ENCODE peak calls at places on chromosomes 2 and 18, in eight cellular contexts. I, B, N, L, Q, P, C and E are unnamed samples.

GRCh38 chr2:28595323-28595722 is 99.5 kb downstream of the PLB1 start:
- DNase-seq in I (no peak), B (no peak), N (no peak), L (no peak), Q (no peak), P (no peak), C (no peak), E (no peak)

GRCh38 chr2:196649202-196649601 is 9.7 kb downstream of the CCDC150 start:
- DNase-seq in I (no peak), B (no peak), N (no peak), L (no peak), Q (no peak), P (no peak), C (no peak), E (no peak)

GRCh38 chr18:12405066-12405465 is 2.7 kb upstream of the PRELID3A start:
- DNase-seq in I (no peak), B (no peak), N (no peak), L (no peak), Q (no peak), P (no peak), C (no peak), E (no peak)

GRCh38 chr2:71896385-71897144 is 251.1 kb downstream of the CYP26B1 start:
- DNase-seq in I (no peak), B (no peak), N (no peak), L (no peak), Q (no peak), P (no peak), C (no peak), E (no peak)

GRCh38 chr18:57970356-57971095 is 73.5 kb upstream of the NEDD4L start:
- DNase-seq in I (no peak), B (no peak), N (no peak), L (no peak), Q (no peak), P (no peak), C (no peak), E (no peak)

GRCh38 chr2:127104881-127105655 is 1.9 kb downstream of the BIN1 start:
- DNase-seq in I (no peak), B (no peak), N (no peak), L (no peak), Q (no peak), P (no peak), C (peak), E (no peak)

GRCh38 chr2:84856785-84857184 is 24.1 kb downstream of the TRABD2A start:
- DNase-seq in I (no peak), B (no peak), N (no peak), L (no peak), Q (no peak), P (no peak), C (no peak), E (no peak)

GRCh38 chr2:46286715-46287114 is 10.5 kb upstream of the EPAS1 start:
- DNase-seq in I (no peak), B (no peak), N (no peak), L (no peak), Q (no peak), P (no peak), C (no peak), E (no peak)

GRCh38 chr2:47559079-47559684 is 156.2 kb downstream of the MSH2 start:
- DNase-seq in I (no peak), B (no peak), N (no peak), L (no peak), Q (peak), P (peak), C (no peak), E (peak)

GRCh38 chr2:97715951-97716694 is 2.7 kb downstream of the ZAP70 start:
- DNase-seq in I (no peak), B (no peak), N (no peak), L (no peak), Q (no peak), P (no peak), C (no peak), E (no peak)

GRCh38 chr2:95551055-95551568 is 40.7 kb upstream of the TRIM43 start:
- DNase-seq in I (no peak), B (no peak), N (no peak), L (no peak), Q (no peak), P (no peak), C (no peak), E (no peak)

GRCh38 chr18:56574827-56575226 is 63.6 kb downstream of the TXNL1 start:
- DNase-seq in I (no peak), B (peak), N (no peak), L (no peak), Q (no peak), P (no peak), C (no peak), E (no peak)

GRCh38 chr2:110221938-110222337 is 9.6 kb upstream of the MTLN start:
- DNase-seq in I (no peak), B (no peak), N (no peak), L (no peak), Q (no peak), P (no peak), C (no peak), E (no peak)

GRCh38 chr2:20015482-20016083 is 3.1 kb upstream of the MATN3 start:
- DNase-seq in I (peak), B (no peak), N (no peak), L (no peak), Q (peak), P (no peak), C (no peak), E (no peak)

GRCh38 chr2:240284503-240285259 is 144.2 kb upstream of the OTOS start:
- DNase-seq in I (no peak), B (no peak), N (no peak), L (no peak), Q (no peak), P (no peak), C (no peak), E (no peak)

GRCh38 chr18:56248613-56249235 is 389.7 kb downstream of the TXNL1 start:
- DNase-seq in I (no peak), B (no peak), N (no peak), L (no peak), Q (no peak), P (no peak), C (no peak), E (no peak)

GRCh38 chr2:73925853-73926492 is 707 bp upstream of the DGUOK start:
- DNase-seq in I (no peak), B (no peak), N (no peak), L (no peak), Q (no peak), P (no peak), C (no peak), E (no peak)

GRCh38 chr2:222271854-222272253 is 26.9 kb downstream of the PAX3 start:
- DNase-seq in I (no peak), B (no peak), N (no peak), L (no peak), Q (no peak), P (no peak), C (no peak), E (no peak)

GRCh38 chr2:25822190-25823117 is 55.8 kb downstream of the ASXL2 start:
- DNase-seq in I (no peak), B (peak), N (no peak), L (peak), Q (peak), P (no peak), C (peak), E (no peak)

GRCh38 chr2:240564571-240565266 is 3.6 kb upstream of the RNPEPL1 start:
- DNase-seq in I (no peak), B (no peak), N (no peak), L (no peak), Q (peak), P (no peak), C (peak), E (no peak)

GRCh38 chr2:103819599-103819998 is 1034.3 kb upstream of the POU3F3 start:
- DNase-seq in I (no peak), B (no peak), N (no peak), L (no peak), Q (no peak), P (no peak), C (no peak), E (no peak)

GRCh38 chr18:67735506-67735905 is 219.0 kb upstream of the DSEL start:
- DNase-seq in I (no peak), B (no peak), N (no peak), L (no peak), Q (no peak), P (no peak), C (no peak), E (no peak)

GRCh38 chr2:65186093-65186868 is 41.4 kb upstream of the ACTR2 start:
- DNase-seq in I (no peak), B (no peak), N (no peak), L (no peak), Q (no peak), P (no peak), C (no peak), E (no peak)

GRCh38 chr2:28035816-28036215 is 145.3 kb downstream of the BABAM2 start:
- DNase-seq in I (no peak), B (no peak), N (no peak), L (no peak), Q (no peak), P (no peak), C (no peak), E (no peak)

GRCh38 chr18:36179562-36180334 is 7.5 kb upstream of the MOCOS start:
- DNase-seq in I (peak), B (peak), N (no peak), L (no peak), Q (peak), P (peak), C (peak), E (no peak)

GRCh38 chr2:160984426-160985077 is 175.7 kb upstream of the TANK start:
- DNase-seq in I (no peak), B (peak), N (no peak), L (no peak), Q (no peak), P (no peak), C (peak), E (no peak)

GRCh38 chr2:65710779-65711295 is 278.4 kb upstream of the SPRED2 start:
- DNase-seq in I (no peak), B (no peak), N (no peak), L (no peak), Q (peak), P (no peak), C (no peak), E (no peak)

GRCh38 chr2:95012881-95013550 is 12.5 kb upstream of the MAL start:
- DNase-seq in I (no peak), B (no peak), N (no peak), L (no peak), Q (no peak), P (no peak), C (no peak), E (no peak)

GRCh38 chr2:120323214-120323613 is 22.7 kb upstream of the INHBB start:
- DNase-seq in I (no peak), B (peak), N (no peak), L (no peak), Q (peak), P (no peak), C (peak), E (no peak)

GRCh38 chr2:27960237-27960912 is 69.8 kb downstream of the BABAM2 start:
- DNase-seq in I (peak), B (no peak), N (no peak), L (no peak), Q (peak), P (peak), C (no peak), E (peak)

GRCh38 chr2:43387092-43388062 is 161.0 kb upstream of the ZFP36L2 start:
- DNase-seq in I (no peak), B (no peak), N (no peak), L (no peak), Q (peak), P (no peak), C (no peak), E (no peak)

GRCh38 chr2:2800697-2801096 is 469.6 kb upstream of the MYT1L start:
- DNase-seq in I (no peak), B (no peak), N (no peak), L (no peak), Q (no peak), P (no peak), C (no peak), E (no peak)

GRCh38 chr18:57640749-57641148 is 19.1 kb upstream of the NARS1 start:
- DNase-seq in I (no peak), B (no peak), N (no peak), L (no peak), Q (peak), P (no peak), C (no peak), E (no peak)

GRCh38 chr2:74646201-74646600 is 1.9 kb downstream of the M1AP start:
- DNase-seq in I (no peak), B (no peak), N (no peak), L (no peak), Q (no peak), P (no peak), C (no peak), E (no peak)

GRCh38 chr18:74963820-74964446 is 245.0 kb downstream of the PTGR3 start:
- DNase-seq in I (no peak), B (no peak), N (no peak), L (no peak), Q (peak), P (no peak), C (no peak), E (no peak)

GRCh38 chr2:217899231-217900009 is 103.4 kb downstream of the TNS1 start:
- DNase-seq in I (peak), B (peak), N (no peak), L (peak), Q (peak), P (no peak), C (peak), E (peak)

GRCh38 chr18:73461780-73462059 is 593.9 kb upstream of the NETO1 start:
- DNase-seq in I (no peak), B (no peak), N (no peak), L (no peak), Q (peak), P (no peak), C (no peak), E (no peak)

GRCh38 chr2:16014041-16014787 is 73.9 kb downstream of the MYCN start:
- DNase-seq in I (no peak), B (no peak), N (no peak), L (no peak), Q (no peak), P (no peak), C (no peak), E (no peak)

DNA sequence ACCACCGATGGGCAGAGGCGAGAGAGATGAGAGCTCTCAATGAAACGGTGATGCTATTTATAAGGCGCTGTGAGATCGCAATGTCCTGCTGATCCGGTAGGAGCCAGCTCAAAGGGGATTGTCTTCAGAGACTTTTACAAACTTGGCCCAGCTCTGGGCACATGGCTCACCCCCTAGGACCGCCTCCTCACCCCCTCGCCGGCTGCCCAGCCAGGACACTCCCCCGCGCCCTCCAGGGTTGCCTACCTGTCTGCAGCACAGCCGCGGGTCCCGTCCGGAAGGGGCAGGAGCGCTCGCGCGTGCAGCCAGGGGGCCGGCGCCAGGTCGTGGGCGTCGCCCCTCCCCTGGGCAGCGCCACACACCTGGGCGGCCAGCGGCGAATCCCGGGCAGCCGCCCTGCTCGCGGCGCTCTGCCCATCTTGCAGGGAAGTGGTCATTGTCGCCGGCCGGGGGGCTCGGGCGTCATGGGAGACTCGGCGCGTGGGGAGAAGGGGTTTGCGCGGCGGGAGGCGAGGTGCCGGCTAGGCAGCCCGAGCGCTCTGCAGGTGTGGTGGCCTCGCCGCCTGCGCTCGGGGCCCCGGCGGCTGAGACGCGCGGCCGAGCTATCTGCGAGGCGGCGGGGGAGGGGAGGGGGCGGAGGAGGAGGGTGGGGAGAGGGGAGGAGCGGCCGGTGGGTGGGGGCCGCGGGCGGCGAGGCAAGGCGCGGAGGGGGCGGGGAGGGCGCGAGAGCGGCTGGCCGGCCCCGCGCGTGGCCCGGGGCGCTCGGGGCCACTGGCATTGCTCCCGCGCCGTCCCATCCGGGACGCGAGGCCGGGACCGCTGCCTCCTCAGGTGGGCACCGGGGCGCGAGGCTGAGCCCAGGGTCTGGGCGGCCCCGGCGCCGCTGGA is at the start of gene GRB14:
- DNase-seq in I (no peak), B (peak), N (no peak), L (peak), Q (peak), P (no peak), C (no peak), E (no peak)
- TF ChIP-seq CTCF in I (no peak), B (no peak), N (no peak), L (peak), Q (no peak), P (no peak), C (no peak), E (no peak)

DNA sequence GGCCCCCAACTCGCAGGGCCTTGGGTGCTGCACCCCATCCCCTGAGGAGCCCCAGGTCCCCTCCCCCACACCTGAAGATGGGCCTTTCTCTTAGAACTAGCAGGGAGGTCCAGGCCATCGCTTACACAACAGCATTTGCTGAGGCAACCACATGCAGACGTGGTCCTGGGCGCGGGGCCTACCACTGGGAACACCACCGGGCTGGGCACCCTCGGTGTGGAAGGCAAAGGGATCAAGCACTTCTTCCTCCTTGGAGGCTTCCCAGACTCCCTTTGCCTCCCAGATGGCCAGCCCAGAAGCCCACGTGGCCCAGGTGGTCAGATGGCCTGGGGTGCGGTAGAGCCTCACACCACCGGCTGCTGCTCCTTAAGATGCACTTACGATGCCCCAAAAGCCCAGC is 14.1 kb upstream of the MLPH start:
- DNase-seq in I (no peak), B (no peak), N (no peak), L (no peak), Q (no peak), P (no peak), C (no peak), E (no peak)
- TF ChIP-seq CTCF in I (no peak), B (no peak), N (no peak), L (no peak), Q (no peak), P (no peak), C (no peak), E (no peak)

GRCh38 chr2:63486861-63487290 is 101.4 kb downstream of the WDPCP start:
- DNase-seq in I (no peak), B (no peak), N (no peak), L (no peak), Q (no peak), P (no peak), C (no peak), E (no peak)
- TF ChIP-seq CTCF in I (no peak), B (no peak), N (no peak), L (no peak), Q (no peak), P (no peak), C (no peak), E (no peak)

DNA sequence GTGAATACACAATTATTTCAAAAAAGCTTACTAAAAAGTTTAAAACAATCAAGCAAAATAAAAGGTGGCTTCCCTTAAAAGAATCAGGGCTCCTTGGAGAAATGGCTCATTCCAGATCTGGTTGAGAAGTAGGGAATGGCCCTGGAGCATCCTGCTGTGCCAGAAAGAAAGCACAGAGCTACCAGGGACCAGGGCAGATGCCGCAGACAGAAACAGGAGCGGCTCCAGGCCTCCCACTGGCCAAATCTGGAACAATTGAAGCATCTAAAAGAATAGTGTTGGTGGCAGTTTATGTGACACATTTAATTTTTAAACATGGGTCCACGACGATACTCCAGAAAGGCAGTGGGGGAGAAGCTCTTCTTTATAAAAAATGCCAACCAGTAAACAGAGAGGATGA is 75.5 kb downstream of the GBX2 start:
- DNase-seq in I (no peak), B (no peak), N (no peak), L (no peak), Q (no peak), P (no peak), C (no peak), E (no peak)
- TF ChIP-seq CTCF in I (no peak), B (no peak), N (no peak), L (no peak), Q (no peak), P (no peak), C (no peak), E (no peak)

GRCh38 chr2:22110244-22110651 is 986.5 kb downstream of the TDRD15 start:
- DNase-seq in I (no peak), B (no peak), N (no peak), L (no peak), Q (no peak), P (no peak), C (no peak), E (no peak)
- TF ChIP-seq CTCF in I (no peak), B (no peak), N (no peak), L (peak), Q (peak), P (peak), C (no peak), E (no peak)

GRCh38 chr2:149719695-149720094 is 132.1 kb upstream of the MMADHC start:
- DNase-seq in I (no peak), B (no peak), N (no peak), L (no peak), Q (no peak), P (no peak), C (no peak), E (no peak)

GRCh38 chr2:149715894-149716293 is 128.3 kb upstream of the MMADHC start:
- DNase-seq in I (no peak), B (no peak), N (no peak), L (no peak), Q (no peak), P (no peak), C (no peak), E (no peak)

GRCh38 chr2:149720615-149721014 is 133.0 kb upstream of the MMADHC start:
- DNase-seq in I (no peak), B (no peak), N (no peak), L (no peak), Q (no peak), P (no peak), C (no peak), E (no peak)

GRCh38 chr2:149716687-149717086 is 129.1 kb upstream of the MMADHC start:
- DNase-seq in I (no peak), B (no peak), N (no peak), L (no peak), Q (no peak), P (no peak), C (no peak), E (no peak)

GRCh38 chr2:149715005-149715592 is 127.5 kb upstream of the MMADHC start:
- DNase-seq in I (no peak), B (no peak), N (no peak), L (no peak), Q (peak), P (no peak), C (no peak), E (peak)
- TF ChIP-seq CTCF in I (peak), B (no peak), N (no peak), L (peak), Q (peak), P (peak), C (peak), E (peak)